ENCODE peak calls at places on chromosomes 3 and 15, in eight cellular contexts. One of them, this sample, is unnamed.

GRCh38 chr15:101307048-101307896 is 12.2 kb upstream of the SNRPA1 start:
- DNase-seq in pancreas: no peak
- DNase-seq in stomach: no peak
- DNase-seq in NT2/D1: no peak
- DNase-seq in activated CD8-positive, alpha-beta memory T cell treated with anti-CD3 and anti-CD28 coated beads for 24 hours: no peak
- DNase-seq in AG04450: no peak
- DNase-seq in T-helper 2 cell: no peak
- DNase-seq in iris pigment epithelial cell: no peak
- DNase-seq in this sample: no peak

GRCh38 chr15:85404922-85405293 is 24.5 kb downstream of the AKAP13 start:
- DNase-seq in pancreas: no peak
- DNase-seq in stomach: no peak
- DNase-seq in NT2/D1: no peak
- DNase-seq in activated CD8-positive, alpha-beta memory T cell treated with anti-CD3 and anti-CD28 coated beads for 24 hours: no peak
- DNase-seq in AG04450: no peak
- DNase-seq in T-helper 2 cell: no peak
- DNase-seq in iris pigment epithelial cell: no peak
- DNase-seq in this sample: no peak

GRCh38 chr15:99076555-99077308 is 28.1 kb upstream of the SYNM start:
- DNase-seq in pancreas: peak
- DNase-seq in stomach: peak
- DNase-seq in NT2/D1: no peak
- DNase-seq in activated CD8-positive, alpha-beta memory T cell treated with anti-CD3 and anti-CD28 coated beads for 24 hours: peak
- DNase-seq in AG04450: peak
- DNase-seq in T-helper 2 cell: peak
- DNase-seq in iris pigment epithelial cell: peak
- DNase-seq in this sample: peak

GRCh38 chr3:43019168-43019765 is 40.2 kb downstream of the GASK1A start:
- DNase-seq in pancreas: no peak
- DNase-seq in stomach: no peak
- DNase-seq in NT2/D1: no peak
- DNase-seq in activated CD8-positive, alpha-beta memory T cell treated with anti-CD3 and anti-CD28 coated beads for 24 hours: peak
- DNase-seq in AG04450: no peak
- DNase-seq in T-helper 2 cell: no peak
- DNase-seq in iris pigment epithelial cell: no peak
- DNase-seq in this sample: no peak

GRCh38 chr3:44106761-44107160 is 134.9 kb upstream of the TOPAZ1 start:
- DNase-seq in pancreas: no peak
- DNase-seq in stomach: no peak
- DNase-seq in NT2/D1: no peak
- DNase-seq in activated CD8-positive, alpha-beta memory T cell treated with anti-CD3 and anti-CD28 coated beads for 24 hours: no peak
- DNase-seq in AG04450: no peak
- DNase-seq in T-helper 2 cell: no peak
- DNase-seq in iris pigment epithelial cell: no peak
- DNase-seq in this sample: no peak

GRCh38 chr3:115784739-115785571 is 161.6 kb downstream of the GAP43 start:
- DNase-seq in pancreas: no peak
- DNase-seq in stomach: no peak
- DNase-seq in NT2/D1: no peak
- DNase-seq in activated CD8-positive, alpha-beta memory T cell treated with anti-CD3 and anti-CD28 coated beads for 24 hours: no peak
- DNase-seq in AG04450: peak
- DNase-seq in T-helper 2 cell: no peak
- DNase-seq in iris pigment epithelial cell: peak
- DNase-seq in this sample: no peak

GRCh38 chr3:127422663-127423375 is 135.0 kb upstream of the PRR20G start:
- DNase-seq in pancreas: no peak
- DNase-seq in stomach: no peak
- DNase-seq in NT2/D1: no peak
- DNase-seq in activated CD8-positive, alpha-beta memory T cell treated with anti-CD3 and anti-CD28 coated beads for 24 hours: no peak
- DNase-seq in AG04450: no peak
- DNase-seq in T-helper 2 cell: no peak
- DNase-seq in iris pigment epithelial cell: no peak
- DNase-seq in this sample: no peak

GRCh38 chr3:155018621-155019330 is 61.3 kb upstream of the MME start:
- DNase-seq in pancreas: no peak
- DNase-seq in stomach: no peak
- DNase-seq in NT2/D1: no peak
- DNase-seq in activated CD8-positive, alpha-beta memory T cell treated with anti-CD3 and anti-CD28 coated beads for 24 hours: no peak
- DNase-seq in AG04450: no peak
- DNase-seq in T-helper 2 cell: no peak
- DNase-seq in iris pigment epithelial cell: peak
- DNase-seq in this sample: no peak

GRCh38 chr3:66312039-66312438 is 91.2 kb downstream of the SLC25A26 start:
- DNase-seq in pancreas: no peak
- DNase-seq in stomach: no peak
- DNase-seq in NT2/D1: no peak
- DNase-seq in activated CD8-positive, alpha-beta memory T cell treated with anti-CD3 and anti-CD28 coated beads for 24 hours: peak
- DNase-seq in AG04450: no peak
- DNase-seq in T-helper 2 cell: peak
- DNase-seq in iris pigment epithelial cell: no peak
- DNase-seq in this sample: no peak

GRCh38 chr3:58039609-58040008 is 31.4 kb downstream of the FLNB start:
- DNase-seq in pancreas: no peak
- DNase-seq in stomach: no peak
- DNase-seq in NT2/D1: peak
- DNase-seq in activated CD8-positive, alpha-beta memory T cell treated with anti-CD3 and anti-CD28 coated beads for 24 hours: no peak
- DNase-seq in AG04450: no peak
- DNase-seq in T-helper 2 cell: no peak
- DNase-seq in iris pigment epithelial cell: no peak
- DNase-seq in this sample: no peak

GRCh38 chr3:177764377-177764912 is 567.2 kb upstream of the TBL1XR1 start:
- DNase-seq in pancreas: no peak
- DNase-seq in stomach: no peak
- DNase-seq in NT2/D1: no peak
- DNase-seq in activated CD8-positive, alpha-beta memory T cell treated with anti-CD3 and anti-CD28 coated beads for 24 hours: no peak
- DNase-seq in AG04450: no peak
- DNase-seq in T-helper 2 cell: no peak
- DNase-seq in iris pigment epithelial cell: no peak
- DNase-seq in this sample: no peak

GRCh38 chr3:81965696-81966095 is 204.3 kb upstream of the GBE1 start:
- DNase-seq in pancreas: no peak
- DNase-seq in stomach: no peak
- DNase-seq in NT2/D1: peak
- DNase-seq in activated CD8-positive, alpha-beta memory T cell treated with anti-CD3 and anti-CD28 coated beads for 24 hours: no peak
- DNase-seq in AG04450: no peak
- DNase-seq in T-helper 2 cell: no peak
- DNase-seq in iris pigment epithelial cell: no peak
- DNase-seq in this sample: no peak

GRCh38 chr15:34795267-34796081 is at the start of gene ACTC1:
- DNase-seq in pancreas: peak
- DNase-seq in stomach: peak
- DNase-seq in NT2/D1: no peak
- DNase-seq in activated CD8-positive, alpha-beta memory T cell treated with anti-CD3 and anti-CD28 coated beads for 24 hours: no peak
- DNase-seq in AG04450: no peak
- DNase-seq in T-helper 2 cell: no peak
- DNase-seq in iris pigment epithelial cell: peak
- DNase-seq in this sample: no peak

GRCh38 chr15:80989110-80989517 is 505 bp downstream of the MESD start:
- DNase-seq in pancreas: peak
- DNase-seq in stomach: no peak
- DNase-seq in NT2/D1: no peak
- DNase-seq in activated CD8-positive, alpha-beta memory T cell treated with anti-CD3 and anti-CD28 coated beads for 24 hours: peak
- DNase-seq in AG04450: no peak
- DNase-seq in T-helper 2 cell: no peak
- DNase-seq in iris pigment epithelial cell: no peak
- DNase-seq in this sample: no peak

GRCh38 chr3:52217409-52217805 is 8.0 kb downstream of the TLR9 start:
- DNase-seq in pancreas: no peak
- DNase-seq in stomach: no peak
- DNase-seq in NT2/D1: no peak
- DNase-seq in activated CD8-positive, alpha-beta memory T cell treated with anti-CD3 and anti-CD28 coated beads for 24 hours: no peak
- DNase-seq in AG04450: no peak
- DNase-seq in T-helper 2 cell: peak
- DNase-seq in iris pigment epithelial cell: no peak
- DNase-seq in this sample: no peak

GRCh38 chr3:46386206-46386605 is 15.5 kb downstream of the CCR5 start:
- DNase-seq in pancreas: no peak
- DNase-seq in stomach: no peak
- DNase-seq in NT2/D1: no peak
- DNase-seq in activated CD8-positive, alpha-beta memory T cell treated with anti-CD3 and anti-CD28 coated beads for 24 hours: peak
- DNase-seq in AG04450: no peak
- DNase-seq in T-helper 2 cell: no peak
- DNase-seq in iris pigment epithelial cell: peak
- DNase-seq in this sample: no peak